ENCODE peak calls at places on chromosome 21, in seven cellular contexts. U is K562, P is SK-N-SH, Z is HCT116, B is GM12878, Q is H1, V is HepG2. T is an unnamed sample.

GRCh38 chr21:40047993-40048730 is 180.9 kb downstream of the PCP4 start:
- DNase-seq in U (no peak), P (no peak), Z (no peak), B (no peak), Q (no peak), V (no peak), T (no peak)

GRCh38 chr21:25967566-25968438 is 202.8 kb downstream of the APP start:
- DNase-seq in U (no peak), P (no peak), Z (no peak), B (peak; percentile 44), Q (no peak), V (no peak), T (no peak)

GRCh38 chr21:27033467-27033866 is 66.6 kb upstream of the ADAMTS5 start:
- DNase-seq in U (no peak), P (no peak), Z (no peak), B (no peak), Q (no peak), V (no peak), T (no peak)

GRCh38 chr21:27423073-27423472 is 456.2 kb upstream of the ADAMTS5 start:
- DNase-seq in U (no peak), P (no peak), Z (no peak), B (no peak), Q (no peak), V (no peak), T (peak; percentile 28)

GRCh38 chr21:15332572-15332971 is 267.8 kb upstream of the NRIP1 start:
- DNase-seq in U (no peak), P (no peak), Z (no peak), B (no peak), Q (no peak), V (no peak), T (no peak)

GRCh38 chr21:44510109-44510507 is 29.9 kb downstream of the KRTAP10-1 start:
- DNase-seq in U (no peak), P (no peak), Z (no peak), B (no peak), Q (no peak), V (no peak), T (no peak)

GRCh38 chr21:34736116-34736870 is 67.5 kb downstream of the CLIC6 start:
- DNase-seq in U (no peak), P (no peak), Z (no peak), B (no peak), Q (no peak), V (no peak), T (no peak)

GRCh38 chr21:16116067-16116466 is 386.3 kb downstream of the USP25 start:
- DNase-seq in U (no peak), P (no peak), Z (no peak), B (no peak), Q (no peak), V (no peak), T (no peak)

GRCh38 chr21:23017989-23018388 is 2019.8 kb downstream of the NCAM2 start:
- DNase-seq in U (no peak), P (no peak), Z (no peak), B (no peak), Q (no peak), V (no peak), T (no peak)

GRCh38 chr21:42201615-42202161 is 17.3 kb upstream of the ABCG1 start:
- DNase-seq in U (no peak), P (no peak), Z (no peak), B (no peak), Q (no peak), V (no peak), T (no peak)

GRCh38 chr21:28632718-28633408 is 359.8 kb downstream of the LTN1 start:
- DNase-seq in U (no peak), P (no peak), Z (no peak), B (no peak), Q (no peak), V (no peak), T (no peak)

GRCh38 chr21:20802201-20802600 is 196.0 kb upstream of the NCAM2 start:
- DNase-seq in U (no peak), P (no peak), Z (no peak), B (no peak), Q (no peak), V (no peak), T (no peak)

GRCh38 chr21:29287383-29287782 is 11.3 kb upstream of the BACH1 start:
- DNase-seq in U (no peak), P (no peak), Z (no peak), B (no peak), Q (no peak), V (peak; percentile 35), T (no peak)

GRCh38 chr21:42153746-42154145 is 65.2 kb upstream of the ABCG1 start:
- DNase-seq in U (no peak), P (no peak), Z (no peak), B (no peak), Q (no peak), V (no peak), T (no peak)

GRCh38 chr21:45835301-45836267 is 146.0 kb upstream of the COL6A1 start:
- DNase-seq in U (no peak), P (peak; percentile 59), Z (no peak), B (no peak), Q (no peak), V (no peak), T (no peak)

GRCh38 chr21:45831991-45832740 is 149.4 kb upstream of the COL6A1 start:
- DNase-seq in U (no peak), P (no peak), Z (no peak), B (no peak), Q (peak; percentile 29), V (no peak), T (no peak)

GRCh38 chr21:45834821-45835293 is 146.7 kb upstream of the COL6A1 start:
- DNase-seq in U (peak; percentile 56), P (no peak), Z (no peak), B (no peak), Q (no peak), V (no peak), T (no peak)

GRCh38 chr21:45834026-45834715 is 147.4 kb upstream of the COL6A1 start:
- DNase-seq in U (no peak), P (no peak), Z (no peak), B (no peak), Q (no peak), V (no peak), T (no peak)

DNA sequence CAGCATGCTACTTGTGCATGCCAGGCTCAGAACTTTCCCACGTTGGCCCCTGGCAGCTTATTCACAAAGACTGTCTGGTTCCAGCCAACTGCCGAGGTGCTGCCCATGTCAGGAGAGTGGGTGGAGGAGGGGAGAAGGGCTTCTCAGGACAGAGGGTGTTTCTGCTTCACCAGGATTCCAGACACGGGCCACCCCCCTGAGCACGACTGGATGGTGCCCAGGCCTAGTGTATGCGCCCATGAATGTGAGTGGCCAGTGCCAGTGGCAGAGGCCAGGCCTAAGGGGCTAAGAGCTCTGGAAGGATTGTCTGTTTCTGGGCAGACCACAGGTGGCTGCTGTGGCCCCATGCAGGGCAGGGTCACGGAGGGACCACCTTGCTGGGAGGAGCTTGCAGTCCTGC is 148.1 kb upstream of the COL6A1 start:
- DNase-seq in U (no peak), P (no peak), Z (no peak), B (no peak), Q (no peak), V (no peak), T (no peak)
- TF ChIP-seq JUND in U (no peak), P (no peak), Z (no peak), B (no peak), Q (no peak), V (no peak), T (no peak)

GRCh38 chr21:36847189-36847588 is 119.3 kb downstream of the HLCS start:
- DNase-seq in U (no peak), P (no peak), Z (no peak), B (no peak), Q (no peak), V (peak; percentile 59), T (peak; percentile 48)
- TF ChIP-seq JUND in U (no peak), P (peak; percentile 72), Z (peak; percentile 50), B (no peak), Q (no peak), V (peak; percentile 28), T (peak; percentile 81)

GRCh38 chr21:43312011-43312410 is 114.9 kb downstream of the SIK1 start:
- DNase-seq in U (no peak), P (no peak), Z (no peak), B (no peak), Q (no peak), V (no peak), T (no peak)

GRCh38 chr21:43313221-43313938 is 113.6 kb downstream of the SIK1 start:
- DNase-seq in U (no peak), P (no peak), Z (no peak), B (no peak), Q (no peak), V (no peak), T (no peak)

GRCh38 chr21:43313939-43314405 is 113.0 kb downstream of the SIK1 start:
- DNase-seq in U (no peak), P (no peak), Z (no peak), B (no peak), Q (no peak), V (no peak), T (no peak)

GRCh38 chr21:43312751-43313169 is 114.2 kb downstream of the SIK1 start:
- DNase-seq in U (no peak), P (no peak), Z (no peak), B (peak; percentile 23), Q (no peak), V (peak; percentile 44), T (no peak)

DNA sequence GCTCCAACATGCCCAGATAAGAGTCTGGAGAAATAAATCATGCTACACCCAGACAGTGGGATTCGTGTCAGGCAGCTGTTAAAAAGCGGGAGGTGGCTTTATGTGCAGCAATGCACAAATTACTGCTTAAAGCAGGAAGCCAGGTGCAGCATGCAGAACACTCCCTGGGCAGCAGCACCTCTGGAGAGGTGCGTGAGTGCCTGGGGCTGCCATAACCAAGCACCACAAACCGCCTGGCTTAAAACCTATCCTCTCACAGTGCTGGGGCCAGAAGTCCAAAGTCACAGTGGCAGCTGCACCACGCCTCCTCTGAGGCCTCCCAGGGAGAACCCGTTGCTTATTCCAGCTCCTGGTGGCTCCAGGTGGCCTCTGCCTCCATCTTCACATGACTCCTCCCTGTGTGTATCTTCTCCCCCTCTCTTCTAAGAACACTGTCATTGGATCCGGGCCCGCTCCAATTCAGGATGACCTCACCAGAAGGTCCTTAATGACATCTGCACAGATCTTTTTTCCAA is 115.6 kb downstream of the SIK1 start:
- DNase-seq in U (no peak), P (no peak), Z (no peak), B (no peak), Q (no peak), V (peak; percentile 68), T (no peak)
- TF ChIP-seq JUND in U (no peak), P (no peak), Z (no peak), B (no peak), Q (no peak), V (no peak), T (no peak)

DNA sequence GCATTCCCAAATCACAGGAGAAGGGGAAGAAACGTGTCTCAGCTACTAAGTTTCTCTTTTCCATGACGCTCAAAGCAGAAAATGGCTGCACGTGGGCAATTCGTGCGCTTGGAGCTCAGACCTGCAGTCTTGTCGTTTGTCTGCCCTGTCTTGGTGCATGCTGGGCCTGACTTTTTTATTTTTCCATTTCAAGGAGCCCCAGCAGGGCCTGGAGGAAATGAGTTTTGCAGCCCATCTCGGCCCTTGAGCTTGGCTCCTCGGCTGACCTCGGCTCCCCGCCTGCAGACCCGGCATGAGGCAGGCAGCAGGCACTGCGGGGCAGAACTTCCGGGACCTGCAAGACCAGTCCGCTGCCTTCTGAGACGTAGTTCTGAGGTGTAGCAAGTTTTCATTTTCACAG is 25.6 kb downstream of the ERG start:
- DNase-seq in U (no peak), P (no peak), Z (no peak), B (no peak), Q (peak; percentile 61), V (no peak), T (no peak)
- TF ChIP-seq JUND in U (no peak), P (no peak), Z (no peak), B (no peak), Q (no peak), V (no peak), T (no peak)

GRCh38 chr21:10463156-10463555 is 58.2 kb upstream of the TPTE start:
- DNase-seq in U (peak; percentile 22), P (no peak), Z (no peak), B (no peak), Q (no peak), V (no peak), T (no peak)
- TF ChIP-seq JUND in U (no peak), P (no peak), Z (no peak), B (no peak), Q (no peak), V (no peak), T (no peak)

T was measured in T47D.